ENCODE peak calls at places on chromosomes 7 and 10, in seven cellular contexts. One of them, this sample, is unnamed.

GRCh38 chr10:1201010-1201807 is 145.0 kb downstream of the WDR37 start:
- DNase-seq in GM10248: no peak
- DNase-seq in CD8-positive, alpha-beta T cell: no peak
- DNase-seq in SHP77 treated with DMSO at 0.1 percent for 48 hours: no peak
- DNase-seq in substantia nigra: no peak
- DNase-seq in skeletal muscle cell: no peak
- DNase-seq in HTR-8/SVneo: no peak
- DNase-seq in this sample: no peak

GRCh38 chr7:24572421-24573007 is 738 bp upstream of the PALS2 start:
- DNase-seq in GM10248: peak
- DNase-seq in skeletal muscle cell: no peak
- DNase-seq in HTR-8/SVneo: peak
- DNase-seq in SHP77 treated with DMSO at 0.1 percent for 48 hours: peak
- DNase-seq in CD8-positive, alpha-beta T cell: peak
- DNase-seq in substantia nigra: peak
- DNase-seq in this sample: peak

GRCh38 chr7:78542981-78543380 is 744.4 kb downstream of the PHTF2 start:
- DNase-seq in CD8-positive, alpha-beta T cell: no peak
- DNase-seq in skeletal muscle cell: no peak
- DNase-seq in GM10248: no peak
- DNase-seq in SHP77 treated with DMSO at 0.1 percent for 48 hours: no peak
- DNase-seq in substantia nigra: no peak
- DNase-seq in HTR-8/SVneo: no peak
- DNase-seq in this sample: no peak

GRCh38 chr7:158280467-158281154 is 307.0 kb downstream of the PTPRN2 start:
- DNase-seq in SHP77 treated with DMSO at 0.1 percent for 48 hours: no peak
- DNase-seq in GM10248: no peak
- DNase-seq in skeletal muscle cell: no peak
- DNase-seq in CD8-positive, alpha-beta T cell: no peak
- DNase-seq in substantia nigra: no peak
- DNase-seq in HTR-8/SVneo: no peak
- DNase-seq in this sample: no peak

GRCh38 chr10:61081331-61081730 is 137.3 kb upstream of the RHOBTB1 start:
- DNase-seq in CD8-positive, alpha-beta T cell: no peak
- DNase-seq in skeletal muscle cell: no peak
- DNase-seq in HTR-8/SVneo: no peak
- DNase-seq in SHP77 treated with DMSO at 0.1 percent for 48 hours: no peak
- DNase-seq in substantia nigra: no peak
- DNase-seq in GM10248: no peak
- DNase-seq in this sample: no peak

GRCh38 chr10:11600280-11600679 is 11.2 kb downstream of the USP6NL start:
- DNase-seq in substantia nigra: no peak
- DNase-seq in HTR-8/SVneo: no peak
- DNase-seq in SHP77 treated with DMSO at 0.1 percent for 48 hours: no peak
- DNase-seq in CD8-positive, alpha-beta T cell: no peak
- DNase-seq in skeletal muscle cell: no peak
- DNase-seq in GM10248: no peak
- DNase-seq in this sample: no peak

GRCh38 chr7:105125745-105126144 is 111.7 kb downstream of the KMT2E start:
- DNase-seq in substantia nigra: no peak
- DNase-seq in SHP77 treated with DMSO at 0.1 percent for 48 hours: no peak
- DNase-seq in skeletal muscle cell: no peak
- DNase-seq in CD8-positive, alpha-beta T cell: no peak
- DNase-seq in GM10248: no peak
- DNase-seq in HTR-8/SVneo: no peak
- DNase-seq in this sample: no peak

GRCh38 chr7:37549542-37549941 is 100.9 kb upstream of the ELMO1 start:
- DNase-seq in CD8-positive, alpha-beta T cell: no peak
- DNase-seq in substantia nigra: no peak
- DNase-seq in skeletal muscle cell: no peak
- DNase-seq in HTR-8/SVneo: no peak
- DNase-seq in GM10248: no peak
- DNase-seq in SHP77 treated with DMSO at 0.1 percent for 48 hours: no peak
- DNase-seq in this sample: no peak

GRCh38 chr7:102284399-102284798 is 2.3 kb upstream of the SH2B2 start:
- DNase-seq in CD8-positive, alpha-beta T cell: no peak
- DNase-seq in substantia nigra: no peak
- DNase-seq in skeletal muscle cell: no peak
- DNase-seq in HTR-8/SVneo: no peak
- DNase-seq in SHP77 treated with DMSO at 0.1 percent for 48 hours: no peak
- DNase-seq in GM10248: no peak
- DNase-seq in this sample: no peak

GRCh38 chr7:134795231-134795630 is 15.8 kb downstream of the CALD1 start:
- DNase-seq in SHP77 treated with DMSO at 0.1 percent for 48 hours: no peak
- DNase-seq in substantia nigra: no peak
- DNase-seq in HTR-8/SVneo: no peak
- DNase-seq in CD8-positive, alpha-beta T cell: no peak
- DNase-seq in skeletal muscle cell: no peak
- DNase-seq in GM10248: no peak
- DNase-seq in this sample: no peak

GRCh38 chr7:128906766-128907559 is 3.5 kb downstream of the KCP start:
- DNase-seq in CD8-positive, alpha-beta T cell: no peak
- DNase-seq in skeletal muscle cell: no peak
- DNase-seq in SHP77 treated with DMSO at 0.1 percent for 48 hours: no peak
- DNase-seq in GM10248: no peak
- DNase-seq in HTR-8/SVneo: no peak
- DNase-seq in substantia nigra: no peak
- DNase-seq in this sample: no peak

GRCh38 chr7:140214075-140214684 is 37.4 kb upstream of the KDM7A start:
- DNase-seq in substantia nigra: no peak
- DNase-seq in skeletal muscle cell: no peak
- DNase-seq in SHP77 treated with DMSO at 0.1 percent for 48 hours: peak
- DNase-seq in HTR-8/SVneo: no peak
- DNase-seq in CD8-positive, alpha-beta T cell: no peak
- DNase-seq in GM10248: no peak
- DNase-seq in this sample: peak

GRCh38 chr10:89391882-89392756 is at the start of gene IFIT1:
- DNase-seq in skeletal muscle cell: peak
- DNase-seq in HTR-8/SVneo: peak
- DNase-seq in CD8-positive, alpha-beta T cell: peak
- DNase-seq in SHP77 treated with DMSO at 0.1 percent for 48 hours: no peak
- DNase-seq in substantia nigra: peak
- DNase-seq in GM10248: peak
- DNase-seq in this sample: no peak

GRCh38 chr10:72126184-72126871 is 38.0 kb upstream of the SPOCK2 start:
- DNase-seq in skeletal muscle cell: peak
- DNase-seq in SHP77 treated with DMSO at 0.1 percent for 48 hours: no peak
- DNase-seq in GM10248: peak
- DNase-seq in HTR-8/SVneo: peak
- DNase-seq in substantia nigra: no peak
- DNase-seq in CD8-positive, alpha-beta T cell: no peak
- DNase-seq in this sample: no peak

GRCh38 chr7:131183611-131184119 is 144.0 kb upstream of the MKLN1 start:
- DNase-seq in substantia nigra: no peak
- DNase-seq in GM10248: no peak
- DNase-seq in SHP77 treated with DMSO at 0.1 percent for 48 hours: no peak
- DNase-seq in skeletal muscle cell: no peak
- DNase-seq in HTR-8/SVneo: no peak
- DNase-seq in CD8-positive, alpha-beta T cell: peak
- DNase-seq in this sample: no peak

GRCh38 chr7:128781851-128782250 is 6.3 kb upstream of the OPN1SW start:
- DNase-seq in HTR-8/SVneo: no peak
- DNase-seq in GM10248: no peak
- DNase-seq in SHP77 treated with DMSO at 0.1 percent for 48 hours: no peak
- DNase-seq in substantia nigra: no peak
- DNase-seq in CD8-positive, alpha-beta T cell: no peak
- DNase-seq in skeletal muscle cell: no peak
- DNase-seq in this sample: no peak

GRCh38 chr7:105281966-105282365 is 106.8 kb downstream of the SRPK2 start:
- DNase-seq in substantia nigra: no peak
- DNase-seq in HTR-8/SVneo: no peak
- DNase-seq in SHP77 treated with DMSO at 0.1 percent for 48 hours: no peak
- DNase-seq in GM10248: no peak
- DNase-seq in skeletal muscle cell: no peak
- DNase-seq in CD8-positive, alpha-beta T cell: no peak
- DNase-seq in this sample: no peak

GRCh38 chr10:130230611-130231010 is 94.4 kb downstream of the GLRX3 start:
- DNase-seq in HTR-8/SVneo: no peak
- DNase-seq in GM10248: no peak
- DNase-seq in skeletal muscle cell: no peak
- DNase-seq in SHP77 treated with DMSO at 0.1 percent for 48 hours: no peak
- DNase-seq in CD8-positive, alpha-beta T cell: no peak
- DNase-seq in substantia nigra: no peak
- DNase-seq in this sample: no peak

GRCh38 chr7:27204851-27205322 is 5.0 kb upstream of the HOXA13 start:
- DNase-seq in substantia nigra: no peak
- DNase-seq in HTR-8/SVneo: no peak
- DNase-seq in SHP77 treated with DMSO at 0.1 percent for 48 hours: no peak
- DNase-seq in GM10248: no peak
- DNase-seq in skeletal muscle cell: no peak
- DNase-seq in CD8-positive, alpha-beta T cell: no peak
- DNase-seq in this sample: no peak

GRCh38 chr7:46468753-46469356 is 547.8 kb upstream of the IGFBP3 start:
- DNase-seq in GM10248: no peak
- DNase-seq in SHP77 treated with DMSO at 0.1 percent for 48 hours: no peak
- DNase-seq in substantia nigra: no peak
- DNase-seq in HTR-8/SVneo: no peak
- DNase-seq in skeletal muscle cell: no peak
- DNase-seq in CD8-positive, alpha-beta T cell: no peak
- DNase-seq in this sample: peak

GRCh38 chr7:135274495-135275268 is 41.0 kb downstream of the STRA8 start:
- DNase-seq in SHP77 treated with DMSO at 0.1 percent for 48 hours: peak
- DNase-seq in CD8-positive, alpha-beta T cell: peak
- DNase-seq in HTR-8/SVneo: peak
- DNase-seq in skeletal muscle cell: peak
- DNase-seq in substantia nigra: peak
- DNase-seq in GM10248: peak
- DNase-seq in this sample: peak

GRCh38 chr10:82529064-82529463 is 654.1 kb downstream of the NRG3 start:
- DNase-seq in substantia nigra: no peak
- DNase-seq in CD8-positive, alpha-beta T cell: no peak
- DNase-seq in skeletal muscle cell: no peak
- DNase-seq in GM10248: no peak
- DNase-seq in HTR-8/SVneo: no peak
- DNase-seq in SHP77 treated with DMSO at 0.1 percent for 48 hours: no peak
- DNase-seq in this sample: no peak

GRCh38 chr10:101007099-101007711 is 7.6 kb downstream of the LZTS2 start:
- DNase-seq in SHP77 treated with DMSO at 0.1 percent for 48 hours: no peak
- DNase-seq in GM10248: no peak
- DNase-seq in skeletal muscle cell: no peak
- DNase-seq in HTR-8/SVneo: no peak
- DNase-seq in substantia nigra: peak
- DNase-seq in CD8-positive, alpha-beta T cell: no peak
- DNase-seq in this sample: no peak

GRCh38 chr7:6257602-6258001 is 14.8 kb downstream of the CYTH3 start:
- DNase-seq in skeletal muscle cell: no peak
- DNase-seq in HTR-8/SVneo: no peak
- DNase-seq in SHP77 treated with DMSO at 0.1 percent for 48 hours: no peak
- DNase-seq in CD8-positive, alpha-beta T cell: no peak
- DNase-seq in GM10248: no peak
- DNase-seq in substantia nigra: no peak
- DNase-seq in this sample: no peak